ENCODE peak calls at places on chromosomes 1 and 21, in five cellular contexts. I is NCI-H460; U is CD4-positive, alpha-beta T cell; V is AG08396; W is stomach. Y is an unnamed sample.

GRCh38 chr1:230282157-230282556 is 144.0 kb downstream of the PGBD5 start:
- DNase-seq in W (peak), I (no peak), U (no peak), V (no peak), Y (peak)

GRCh38 chr21:45623436-45623835 is 20.1 kb upstream of the PCBP3 start:
- DNase-seq in W (no peak), I (no peak), U (no peak), V (no peak), Y (no peak)

GRCh38 chr1:186404454-186405051 is 28.9 kb downstream of the ODR4 start:
- DNase-seq in U (no peak), W (no peak), V (peak), I (peak), Y (peak)

GRCh38 chr1:17471393-17471792 is 31.9 kb upstream of the RCC2 start:
- DNase-seq in I (no peak), V (no peak), U (no peak), W (no peak), Y (no peak)

GRCh38 chr1:99062192-99062591 is 57.5 kb upstream of the PLPPR5 start:
- DNase-seq in U (no peak), I (no peak), W (no peak), V (no peak), Y (no peak)

GRCh38 chr1:224867715-224868114 is 61.8 kb upstream of the DNAH14 start:
- DNase-seq in I (no peak), W (no peak), U (no peak), V (no peak), Y (no peak)

GRCh38 chr1:6601049-6601864 is 1.4 kb downstream of the KLHL21 start:
- DNase-seq in V (peak), U (peak), I (peak), W (peak), Y (peak)

GRCh38 chr1:93438716-93439115 is 9.2 kb upstream of the FNBP1L start:
- DNase-seq in V (no peak), I (no peak), W (no peak), U (no peak), Y (no peak)

GRCh38 chr1:2927393-2927792 is 93.9 kb upstream of the ACTRT2 start:
- DNase-seq in I (no peak), W (no peak), V (no peak), U (no peak), Y (no peak)

GRCh38 chr1:47593001-47593568 is 155.2 kb downstream of the FOXD2 start:
- DNase-seq in V (no peak), U (no peak), W (no peak), I (no peak), Y (no peak)

GRCh38 chr21:44199448-44199847 is 41.3 kb downstream of the ICOSLG start:
- DNase-seq in U (no peak), I (no peak), V (no peak), W (peak), Y (no peak)

GRCh38 chr21:37367758-37368535 is 1.4 kb downstream of the DYRK1A start:
- DNase-seq in V (peak), I (no peak), W (peak), U (no peak), Y (peak)

GRCh38 chr1:25774921-25775774 is 24.8 kb upstream of the SELENON start:
- DNase-seq in W (no peak), U (peak), I (no peak), V (no peak), Y (no peak)

GRCh38 chr1:9194024-9194423 is 40.5 kb upstream of the H6PD start:
- DNase-seq in U (no peak), V (no peak), I (no peak), W (no peak), Y (no peak)

GRCh38 chr1:6099787-6100765 is 54.4 kb downstream of the KCNAB2 start:
- DNase-seq in U (no peak), I (no peak), V (no peak), W (no peak), Y (no peak)

GRCh38 chr21:16305686-16306085 is 575.9 kb downstream of the USP25 start:
- DNase-seq in V (no peak), W (no peak), I (no peak), U (no peak), Y (peak)

GRCh38 chr1:226875641-226876295 is 5.4 kb downstream of the PSEN2 start:
- DNase-seq in I (peak), U (no peak), V (no peak), W (peak), Y (no peak)

GRCh38 chr21:43269461-43269860 is 100.7 kb downstream of the CRYAA start:
- DNase-seq in W (no peak), V (no peak), I (no peak), U (peak), Y (peak)

GRCh38 chr1:240987928-240988327 is 369.1 kb downstream of the RGS7 start:
- DNase-seq in I (no peak), W (no peak), V (no peak), U (no peak), Y (no peak)

GRCh38 chr1:228081578-228082259 is 789 bp upstream of the ARF1 start:
- DNase-seq in W (no peak), V (no peak), I (no peak), U (no peak), Y (no peak)

GRCh38 chr1:227351443-227351842 is 33.2 kb upstream of the CDC42BPA start:
- DNase-seq in I (no peak), W (no peak), U (no peak), V (no peak), Y (peak)

GRCh38 chr1:15452216-15452615 is 4.3 kb upstream of the CELA2A start:
- DNase-seq in V (no peak), I (no peak), U (no peak), W (no peak), Y (no peak)

GRCh38 chr1:117205368-117205767 is 5.4 kb downstream of the VTCN1 start:
- DNase-seq in I (no peak), W (no peak), V (no peak), U (no peak), Y (no peak)